ENCODE peak calls at places on chromosomes 6 and 20, in four cellular contexts. One of them, this sample, is unnamed.

GRCh38 chr20:43529051-43529450 is 21.6 kb downstream of the L3MBTL1 start:
- DNase-seq in HepG2: no peak
- DNase-seq in SK-N-SH: no peak
- DNase-seq in K562: no peak
- DNase-seq in this sample: no peak

GRCh38 chr6:149923327-149923986 is 536 bp upstream of the RAET1G start:
- DNase-seq in K562: no peak
- DNase-seq in HepG2: no peak
- DNase-seq in SK-N-SH: peak; percentile 41
- DNase-seq in this sample: no peak

GRCh38 chr20:37986063-37986858 is 47.0 kb downstream of the TTI1 start:
- DNase-seq in HepG2: no peak
- DNase-seq in SK-N-SH: no peak
- DNase-seq in K562: no peak
- DNase-seq in this sample: no peak

GRCh38 chr6:161370882-161371281 is 97.0 kb upstream of the AGPAT4 start:
- DNase-seq in K562: peak; percentile 84
- DNase-seq in SK-N-SH: peak; percentile 79
- DNase-seq in HepG2: peak; percentile 60
- DNase-seq in this sample: peak; percentile 78

GRCh38 chr20:4235512-4236043 is 220.2 kb upstream of the RNF24 start:
- DNase-seq in K562: no peak
- DNase-seq in HepG2: no peak
- DNase-seq in SK-N-SH: no peak
- DNase-seq in this sample: no peak

GRCh38 chr6:1379026-1379809 is 10.2 kb upstream of the FOXF2 start:
- DNase-seq in SK-N-SH: no peak
- DNase-seq in HepG2: no peak
- DNase-seq in K562: no peak
- DNase-seq in this sample: no peak

GRCh38 chr6:20826378-20826777 is 292.1 kb downstream of the CDKAL1 start:
- DNase-seq in K562: no peak
- DNase-seq in SK-N-SH: no peak
- DNase-seq in HepG2: no peak
- DNase-seq in this sample: no peak

GRCh38 chr6:30349411-30350177 is 4.6 kb downstream of the RPP21 start:
- DNase-seq in HepG2: no peak
- DNase-seq in SK-N-SH: no peak
- DNase-seq in K562: no peak
- DNase-seq in this sample: no peak

GRCh38 chr6:42281570-42281969 is 63.9 kb upstream of the MRPS10 start:
- DNase-seq in HepG2: no peak
- DNase-seq in SK-N-SH: no peak
- DNase-seq in K562: no peak
- DNase-seq in this sample: no peak

GRCh38 chr20:47951521-47951951 is 166.3 kb upstream of the SULF2 start:
- DNase-seq in HepG2: no peak
- DNase-seq in SK-N-SH: no peak
- DNase-seq in K562: no peak
- DNase-seq in this sample: no peak

GRCh38 chr6:20686142-20686541 is 151.9 kb downstream of the CDKAL1 start:
- DNase-seq in K562: no peak
- DNase-seq in HepG2: no peak
- DNase-seq in SK-N-SH: no peak
- DNase-seq in this sample: peak; percentile 58

GRCh38 chr6:50986319-50986718 is 167.6 kb downstream of the TFAP2B start:
- DNase-seq in K562: no peak
- DNase-seq in SK-N-SH: no peak
- DNase-seq in HepG2: no peak
- DNase-seq in this sample: no peak

GRCh38 chr20:4082406-4083102 is 67.2 kb upstream of the RNF24 start:
- DNase-seq in HepG2: peak; percentile 89
- DNase-seq in K562: peak; percentile 73
- DNase-seq in SK-N-SH: peak; percentile 32
- DNase-seq in this sample: peak; percentile 57

GRCh38 chr6:146913842-146914562 is 290.2 kb upstream of the STXBP5 start:
- DNase-seq in HepG2: peak; percentile 33
- DNase-seq in K562: peak; percentile 77
- DNase-seq in SK-N-SH: peak; percentile 10
- DNase-seq in this sample: peak; percentile 51

GRCh38 chr6:42471714-42472113 is 20.0 kb upstream of the TRERF1 start:
- DNase-seq in HepG2: no peak
- DNase-seq in SK-N-SH: no peak
- DNase-seq in K562: no peak
- DNase-seq in this sample: no peak

GRCh38 chr6:130776287-130776925 is 50.8 kb upstream of the SMLR1 start:
- DNase-seq in K562: no peak
- DNase-seq in SK-N-SH: no peak
- DNase-seq in HepG2: no peak
- DNase-seq in this sample: no peak

GRCh38 chr6:99219788-99220187 is 129.7 kb downstream of the FAXC start:
- DNase-seq in SK-N-SH: peak; percentile 57
- DNase-seq in K562: no peak
- DNase-seq in HepG2: no peak
- DNase-seq in this sample: peak; percentile 73

GRCh38 chr6:144352310-144352709 is 67.2 kb downstream of the UTRN start:
- DNase-seq in K562: no peak
- DNase-seq in HepG2: no peak
- DNase-seq in SK-N-SH: no peak
- DNase-seq in this sample: no peak

GRCh38 chr6:43891072-43891870 is 121.3 kb downstream of the VEGFA start:
- DNase-seq in K562: no peak
- DNase-seq in SK-N-SH: no peak
- DNase-seq in HepG2: no peak
- DNase-seq in this sample: peak; percentile 35

GRCh38 chr20:41436679-41437078 is 70.1 kb upstream of the EMILIN3 start:
- DNase-seq in HepG2: no peak
- DNase-seq in SK-N-SH: no peak
- DNase-seq in K562: no peak
- DNase-seq in this sample: no peak

DNA sequence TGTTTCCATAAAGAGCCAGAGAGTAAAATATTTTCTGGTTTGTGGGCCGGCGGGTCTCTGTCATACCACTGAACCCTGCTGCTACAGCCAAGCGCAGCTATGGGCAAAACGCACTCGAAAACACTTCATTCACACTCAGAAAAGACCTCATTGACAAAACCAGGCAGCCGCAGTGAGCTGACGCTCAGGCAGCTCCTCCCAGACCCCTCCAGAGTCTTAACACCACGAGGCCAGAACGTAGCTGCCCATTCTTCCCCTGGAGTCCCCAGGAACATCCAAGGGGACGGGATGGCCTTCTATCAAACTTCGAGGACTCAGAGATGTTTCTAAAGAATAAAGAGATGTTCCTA is 35.6 kb upstream of the ZBP1 start:
- DNase-seq in SK-N-SH: peak; percentile 19
- DNase-seq in K562: no peak
- DNase-seq in HepG2: no peak
- DNase-seq in this sample: peak; percentile 4
- TF ChIP-seq FOXJ3 in SK-N-SH: no peak
- TF ChIP-seq FOXJ3 in K562: no peak
- TF ChIP-seq FOXJ3 in HepG2: no peak
- TF ChIP-seq FOXJ3 in this sample: no peak

GRCh38 chr20:50191065-50191565 is 485 bp downstream of the CEBPB start:
- DNase-seq in HepG2: no peak
- DNase-seq in SK-N-SH: no peak
- DNase-seq in K562: peak; percentile 75
- DNase-seq in this sample: no peak
- TF ChIP-seq FOXJ3 in HepG2: no peak
- TF ChIP-seq FOXJ3 in SK-N-SH: no peak
- TF ChIP-seq FOXJ3 in K562: no peak
- TF ChIP-seq FOXJ3 in this sample: no peak

GRCh38 chr20:433300-433975 is 25.3 kb downstream of the RBCK1 start:
- DNase-seq in HepG2: no peak
- DNase-seq in K562: no peak
- DNase-seq in SK-N-SH: no peak
- DNase-seq in this sample: no peak
- TF ChIP-seq FOXJ3 in HepG2: no peak
- TF ChIP-seq FOXJ3 in K562: no peak
- TF ChIP-seq FOXJ3 in SK-N-SH: no peak
- TF ChIP-seq FOXJ3 in this sample: no peak

GRCh38 chr6:7974553-7974931 is 64.0 kb upstream of the TXNDC5 start:
- DNase-seq in HepG2: no peak
- DNase-seq in K562: no peak
- DNase-seq in SK-N-SH: no peak
- DNase-seq in this sample: no peak

GRCh38 chr6:7974932-7975763 is 64.6 kb upstream of the TXNDC5 start:
- DNase-seq in HepG2: peak; percentile 100
- DNase-seq in K562: peak; percentile 67
- DNase-seq in SK-N-SH: peak; percentile 39
- DNase-seq in this sample: no peak

GRCh38 chr6:7971499-7971898 is 60.9 kb upstream of the TXNDC5 start:
- DNase-seq in HepG2: no peak
- DNase-seq in K562: no peak
- DNase-seq in SK-N-SH: no peak
- DNase-seq in this sample: no peak

GRCh38 chr6:7975764-7976146 is 65.2 kb upstream of the TXNDC5 start:
- DNase-seq in K562: no peak
- DNase-seq in HepG2: peak; percentile 27
- DNase-seq in SK-N-SH: no peak
- DNase-seq in this sample: no peak

DNA sequence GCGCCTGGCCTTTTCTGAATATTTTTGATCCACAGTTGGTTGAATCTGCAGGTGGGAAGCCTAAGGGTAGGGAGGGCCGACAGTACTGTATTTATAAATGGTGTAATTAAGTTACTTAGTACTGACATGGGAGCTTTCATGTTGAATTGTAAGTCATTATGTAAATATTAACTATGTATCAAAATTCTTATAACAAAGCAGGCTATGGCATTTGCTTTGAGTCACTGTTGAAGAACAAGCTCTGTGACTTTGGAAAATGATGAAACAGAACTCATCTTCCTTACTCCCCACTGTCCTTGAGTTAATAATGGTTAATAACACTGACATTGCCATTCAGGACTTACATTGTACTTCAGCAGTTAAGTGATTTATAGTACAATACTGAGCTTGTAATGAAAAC is 63.0 kb upstream of the TXNDC5 start:
- DNase-seq in K562: no peak
- DNase-seq in SK-N-SH: no peak
- DNase-seq in HepG2: peak; percentile 29
- DNase-seq in this sample: no peak
- TF ChIP-seq FOXJ3 in K562: no peak
- TF ChIP-seq FOXJ3 in SK-N-SH: no peak
- TF ChIP-seq FOXJ3 in HepG2: no peak
- TF ChIP-seq FOXJ3 in this sample: no peak

This sample was measured in WTC11.